ENCODE peak calls at places on chromosomes 4 and X, in ten cellular contexts. M is tibial nerve, G is fibroblast of lung, L is colonic mucosa, H is HepG2, Z is GM23248, I is NT2/D1, R is aorta, E is suprapubic skin, B is uterus. X is an unnamed sample.

GRCh38 chr4:158280856-158281255 is 70.6 kb downstream of the TMEM144 start:
- DNase-seq in R (no peak), G (no peak), L (no peak), E (no peak), Z (peak; percentile 34), I (no peak), M (no peak), B (no peak), H (no peak), X (no peak)

GRCh38 chrX:96436105-96436504 is 248.5 kb upstream of the DIAPH2 start:
- DNase-seq in Z (peak; percentile 48), G (peak; percentile 70), M (no peak), L (no peak), B (no peak), H (no peak), R (no peak), E (no peak), I (no peak), X (no peak)

GRCh38 chr4:169723207-169723606 is 34.5 kb downstream of the HPF1 start:
- DNase-seq in I (no peak), B (no peak), Z (no peak), E (no peak), M (no peak), G (no peak), R (no peak), H (peak; percentile 25), L (no peak), X (peak; percentile 19)

GRCh38 chrX:1393871-1394615 is 2.1 kb upstream of the SLC25A6 start:
- DNase-seq in I (no peak), H (no peak), E (no peak), Z (no peak), L (no peak), R (peak; percentile 24), G (no peak), M (no peak), B (no peak), X (no peak)

GRCh38 chr4:80045831-80046230 is 27.2 kb downstream of the ANTXR2 start:
- DNase-seq in I (no peak), E (no peak), G (peak; percentile 53), R (no peak), H (no peak), M (no peak), L (no peak), Z (peak; percentile 69), B (no peak), X (no peak)

GRCh38 chr4:23839279-23839678 is 50.6 kb downstream of the PPARGC1A start:
- DNase-seq in B (no peak), I (no peak), H (no peak), M (no peak), Z (no peak), E (no peak), L (no peak), G (no peak), R (no peak), X (no peak)

GRCh38 chr4:83217721-83218522 is 66.7 kb downstream of the COQ2 start:
- DNase-seq in I (no peak), R (no peak), H (no peak), L (peak; percentile 51), E (no peak), B (no peak), M (no peak), Z (no peak), G (no peak), X (no peak)

GRCh38 chr4:83757121-83757621 is 221.3 kb downstream of the GPAT3 start:
- DNase-seq in M (no peak), Z (peak; percentile 60), E (no peak), R (no peak), L (no peak), I (no peak), B (no peak), H (no peak), G (no peak), X (no peak)

GRCh38 chr4:133320576-133321170 is 171.6 kb downstream of the PCDH10 start:
- DNase-seq in M (no peak), I (peak; percentile 3), Z (peak; percentile 36), H (peak; percentile 26), R (no peak), E (no peak), G (peak; percentile 34), L (no peak), B (no peak), X (peak; percentile 57)

GRCh38 chrX:40097492-40098263 is at the start of gene BCOR:
- DNase-seq in G (peak; percentile 60), H (no peak), R (peak; percentile 86), L (peak; percentile 81), E (no peak), B (peak; percentile 76), M (no peak), I (no peak), Z (peak; percentile 77), X (peak; percentile 92)

GRCh38 chrX:98523026-98523425 is 1639.3 kb downstream of the RPA4 start:
- DNase-seq in G (no peak), M (no peak), L (no peak), R (no peak), Z (no peak), B (no peak), I (no peak), H (no peak), E (no peak), X (peak; percentile 27)

GRCh38 chr4:128256539-128256938 is 31.1 kb downstream of the PGRMC2 start:
- DNase-seq in B (no peak), H (no peak), G (no peak), I (no peak), M (no peak), Z (no peak), R (no peak), E (no peak), L (no peak), X (no peak)

GRCh38 chrX:101619336-101619735 is 1.5 kb upstream of the ARMCX6 start:
- DNase-seq in G (peak; percentile 53), E (no peak), R (no peak), M (no peak), H (peak; percentile 12), Z (no peak), B (no peak), L (no peak), I (peak; percentile 25), X (peak; percentile 63)

GRCh38 chrX:29627833-29628232 is 587.5 kb upstream of the MAGEB2 start:
- DNase-seq in G (peak; percentile 23), Z (no peak), B (no peak), I (no peak), M (no peak), E (no peak), L (no peak), H (no peak), R (no peak), X (no peak)

GRCh38 chr4:88623097-88623496 is 30.8 kb downstream of the HERC3 start:
- DNase-seq in Z (peak; percentile 99), B (no peak), I (no peak), M (no peak), E (no peak), R (no peak), H (peak; percentile 24), G (peak; percentile 92), L (no peak), X (no peak)

GRCh38 chr4:27684501-27685077 is 823.9 kb downstream of the STIM2 start:
- DNase-seq in I (peak; percentile 67), B (peak; percentile 19), Z (peak; percentile 72), R (no peak), L (peak; percentile 27), H (peak; percentile 44), E (no peak), G (peak; percentile 32), M (peak; percentile 13), X (peak; percentile 70)

GRCh38 chrX:153608376-153608775 is 9.4 kb upstream of the CCNQ start:
- DNase-seq in R (no peak), L (no peak), B (no peak), Z (no peak), E (no peak), G (no peak), I (no peak), H (no peak), M (no peak), X (no peak)

GRCh38 chr4:71550220-71551190 is 211.7 kb downstream of the SLC4A4 start:
- DNase-seq in Z (peak; percentile 48), I (no peak), E (no peak), M (no peak), B (no peak), G (peak; percentile 80), R (no peak), H (no peak), L (peak; percentile 35), X (no peak)

DNA sequence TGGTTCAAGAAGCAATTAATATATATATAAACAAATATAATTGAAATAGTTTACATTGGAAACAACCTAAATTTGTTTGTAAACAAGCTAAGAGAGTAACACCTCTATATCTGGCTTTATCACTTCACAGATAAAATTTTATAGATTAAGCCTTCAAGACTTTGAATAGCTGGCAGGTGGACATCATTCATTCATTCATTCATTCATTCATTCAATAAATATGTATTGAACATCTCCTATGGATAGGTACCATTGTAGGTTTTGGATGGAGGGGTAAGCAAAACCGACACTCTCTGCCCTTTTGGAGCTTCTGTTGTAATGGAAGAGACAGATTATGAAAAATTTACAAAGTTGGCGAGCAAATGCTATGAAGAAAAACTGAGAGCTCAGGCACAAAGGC is 35.2 kb downstream of the GUCY1A1 start:
- DNase-seq in Z (no peak), G (no peak), E (no peak), B (no peak), M (no peak), H (no peak), I (no peak), R (no peak), L (no peak), X (no peak)
- H3K4me1 ChIP-seq in Z (no peaks in the 10 kb centered on the region), G (peaks cover 6% of the 10 kb centered on the region), E (peaks cover 5% of the 10 kb centered on the region), B (no peaks in the 10 kb centered on the region), M (no peaks in the 10 kb centered on the region), H (no peaks in the 10 kb centered on the region), I (no peaks in the 10 kb centered on the region), R (peaks cover 6% of the 10 kb centered on the region), L (no peaks in the 10 kb centered on the region), X (no peaks in the 10 kb centered on the region)

DNA sequence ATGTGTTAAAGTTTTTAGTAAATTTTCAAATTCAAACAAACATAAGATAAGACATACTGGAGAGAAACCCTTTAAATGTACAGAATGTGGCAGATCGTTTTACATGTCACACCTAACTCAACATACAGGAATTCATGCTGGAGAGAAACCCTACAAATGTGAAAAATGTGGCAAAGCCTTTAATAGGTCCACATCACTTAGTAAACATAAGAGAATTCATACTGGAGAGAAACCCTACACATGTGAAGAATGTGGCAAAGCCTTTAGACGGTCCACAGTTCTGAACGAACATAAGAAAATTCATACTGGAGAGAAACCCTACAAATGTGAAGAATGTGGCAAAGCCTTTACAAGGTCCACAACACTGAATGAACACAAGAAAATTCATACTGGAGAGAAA is 32.8 kb downstream of the ZNF595 start:
- DNase-seq in Z (no peak), B (no peak), L (no peak), H (no peak), E (no peak), R (no peak), G (no peak), M (no peak), I (no peak), X (no peak)
- H3K9me3 ChIP-seq in Z (peaks cover 40% of the 10 kb centered on the region), B (peaks cover 9% of the 10 kb centered on the region), L (peaks cover 17% of the 10 kb centered on the region), H (peaks cover 82% of the 10 kb centered on the region), E (peaks cover 80% of the 10 kb centered on the region), R (peaks cover 9% of the 10 kb centered on the region), G (peaks cover 6% of the 10 kb centered on the region), M (peaks cover 21% of the 10 kb centered on the region), I (peaks cover 100% of the 10 kb centered on the region), X (no peaks in the 10 kb centered on the region)

GRCh38 chrX:18974993-18975392 is 8.9 kb downstream of the PHKA2 start:
- DNase-seq in R (no peak), B (no peak), M (no peak), G (no peak), I (no peak), E (no peak), Z (no peak), L (no peak), H (no peak), X (no peak)
- H3K27me3 ChIP-seq in R (no peaks in the 10 kb centered on the region), B (no peaks in the 10 kb centered on the region), M (no peaks in the 10 kb centered on the region), G (no peaks in the 10 kb centered on the region), I (no peaks in the 10 kb centered on the region), E (no peaks in the 10 kb centered on the region), Z (no peaks in the 10 kb centered on the region), L (no peaks in the 10 kb centered on the region), H (no peaks in the 10 kb centered on the region), X (no peaks in the 10 kb centered on the region)

GRCh38 chr4:138665851-138666250 is 349.7 kb upstream of the NOCT start:
- DNase-seq in R (no peak), G (no peak), H (no peak), L (no peak), I (no peak), E (no peak), Z (no peak), B (no peak), M (no peak), X (no peak)
- H3K4me1 ChIP-seq in R (no peaks in the 10 kb centered on the region), G (no peaks in the 10 kb centered on the region), H (no peaks in the 10 kb centered on the region), L (no peaks in the 10 kb centered on the region), I (no peaks in the 10 kb centered on the region), E (no peaks in the 10 kb centered on the region), Z (peaks cover 5% of the 10 kb centered on the region), B (no peaks in the 10 kb centered on the region), M (no peaks in the 10 kb centered on the region), X (no peaks in the 10 kb centered on the region)

X was measured in HAP-1.